ENCODE peak calls at places on chromosome 2, in four cellular contexts. C is endothelial cell; B is stimulated activated CD4-positive, alpha-beta T cell treated with anti-CD3 and anti-CD28 coated beads, Interleukin-15, amount 100 ng/mL, for 24 hours; E is Ammon's horn. I is an unnamed sample.

GRCh38 chr2:91477731-91478672 is 2786.5 kb downstream of the RPIA start:
- DNase-seq in C (no peak), B (no peak), E (peak), I (peak)

GRCh38 chr2:23698733-23699391 is 228.1 kb downstream of the ATAD2B start:
- DNase-seq in C (no peak), B (no peak), E (peak), I (no peak)

GRCh38 chr2:125471963-125472362 is 1184.0 kb upstream of the GYPC start:
- DNase-seq in C (peak), B (no peak), E (peak), I (no peak)

GRCh38 chr2:152336103-152336853 is 1.3 kb downstream of the FMNL2 start:
- DNase-seq in C (peak), B (peak), E (peak), I (peak)

GRCh38 chr2:46177461-46178089 is 119.6 kb upstream of the EPAS1 start:
- DNase-seq in C (no peak), B (no peak), E (no peak), I (no peak)

GRCh38 chr2:240989451-240990265 is 8.8 kb upstream of the SNED1 start:
- DNase-seq in C (peak), B (no peak), E (no peak), I (no peak)

GRCh38 chr2:230713331-230714121 is 884 bp downstream of the CAB39 start:
- DNase-seq in C (peak), B (peak), E (peak), I (peak)

GRCh38 chr2:47534179-47534919 is 131.4 kb downstream of the MSH2 start:
- DNase-seq in C (no peak), B (peak), E (no peak), I (no peak)

GRCh38 chr2:152504618-152505017 is 169.6 kb downstream of the FMNL2 start:
- DNase-seq in C (no peak), B (no peak), E (no peak), I (no peak)

GRCh38 chr2:233981574-233982420 is 64.6 kb downstream of the TRPM8 start:
- DNase-seq in C (no peak), B (no peak), E (no peak), I (no peak)

GRCh38 chr2:16650287-16651249 is 15.1 kb downstream of the CYRIA start:
- DNase-seq in C (no peak), B (no peak), E (no peak), I (no peak)

GRCh38 chr2:45850558-45850957 is 199.1 kb downstream of the PRKCE start:
- DNase-seq in C (no peak), B (no peak), E (no peak), I (no peak)

GRCh38 chr2:176653856-176654443 is 384.7 kb downstream of the MTX2 start:
- DNase-seq in C (peak), B (peak), E (peak), I (peak)

GRCh38 chr2:64789466-64790320 is 136.0 kb upstream of the SERTAD2 start:
- DNase-seq in C (no peak), B (no peak), E (no peak), I (no peak)

GRCh38 chr2:138507267-138507666 is 5.7 kb downstream of the SPOPL start:
- DNase-seq in C (no peak), B (no peak), E (no peak), I (no peak)

GRCh38 chr2:230684222-230685164 is 28.1 kb upstream of the CAB39 start:
- DNase-seq in C (no peak), B (no peak), E (no peak), I (no peak)

GRCh38 chr2:37851428-37851827 is 73.7 kb upstream of the RMDN2 start:
- DNase-seq in C (no peak), B (no peak), E (no peak), I (no peak)

GRCh38 chr2:239190921-239191885 is 209.6 kb downstream of the HDAC4 start:
- DNase-seq in C (no peak), B (no peak), E (no peak), I (no peak)

GRCh38 chr2:45345331-45346305 is 265.4 kb downstream of the SRBD1 start:
- DNase-seq in C (no peak), B (no peak), E (no peak), I (no peak)

GRCh38 chr2:203453858-203454451 is 81.1 kb downstream of the RAPH1 start:
- DNase-seq in C (peak), B (peak), E (peak), I (peak)

GRCh38 chr2:215619022-215619958 is 183.4 kb upstream of the FN1 start:
- DNase-seq in C (no peak), B (no peak), E (no peak), I (no peak)

GRCh38 chr2:96839288-96839874 is 4.4 kb downstream of the ANKRD23 start:
- DNase-seq in C (no peak), B (peak), E (no peak), I (peak)

GRCh38 chr2:96856776-96857673 is 791 bp downstream of the ANKRD39 start:
- DNase-seq in C (no peak), B (peak), E (peak), I (peak)

GRCh38 chr2:217248312-217248935 is 388.6 kb upstream of the TNP1 start:
- DNase-seq in C (no peak), B (no peak), E (peak), I (no peak)